ENCODE peak calls at places on chromosomes 2 and 18, in nine cellular contexts. K, E, D, G, V, A, Q, P and L are unnamed samples.

GRCh38 chr2:68320118-68320641 is 431 bp upstream of the CNRIP1 start:
- DNase-seq in E (no peak), Q (no peak), K (no peak), P (peak), V (no peak), D (peak), G (no peak), A (no peak), L (no peak)

GRCh38 chr2:74461187-74462053 is 3.2 kb downstream of the WBP1 start:
- DNase-seq in G (no peak), Q (no peak), A (no peak), V (no peak), K (no peak), E (no peak), P (no peak), D (no peak), L (no peak)

GRCh38 chr2:1227289-1227900 is 185.9 kb upstream of the TPO start:
- DNase-seq in P (no peak), Q (no peak), G (peak), K (no peak), V (no peak), A (no peak), E (no peak), D (no peak), L (no peak)

GRCh38 chr2:139968588-139968987 is 1188.4 kb upstream of the NXPH2 start:
- DNase-seq in D (no peak), V (no peak), P (no peak), G (no peak), Q (no peak), K (no peak), E (no peak), A (no peak), L (no peak)

GRCh38 chr18:8329186-8329771 is 280.0 kb upstream of the RAB12 start:
- DNase-seq in V (no peak), G (peak), Q (no peak), K (no peak), A (no peak), E (peak), D (no peak), P (no peak), L (no peak)

GRCh38 chr2:11997142-11997541 is 250.7 kb downstream of the LPIN1 start:
- DNase-seq in G (no peak), K (no peak), E (no peak), D (no peak), P (no peak), V (no peak), A (no peak), Q (no peak), L (no peak)

GRCh38 chr2:24972315-24972958 is 682 bp upstream of the DNAJC27 start:
- DNase-seq in Q (no peak), K (no peak), V (peak), D (no peak), E (no peak), P (peak), G (peak), A (no peak), L (no peak)

GRCh38 chr2:216569765-216570164 is 63.5 kb upstream of the IGFBP2 start:
- DNase-seq in V (no peak), E (no peak), A (no peak), G (no peak), K (no peak), D (peak), P (no peak), Q (no peak), L (no peak)

GRCh38 chr18:78049281-78049680 is 799.6 kb downstream of the GALR1 start:
- DNase-seq in G (no peak), E (no peak), P (no peak), V (no peak), A (no peak), D (no peak), K (no peak), Q (no peak), L (no peak)

GRCh38 chr2:67839668-67840067 is 223.1 kb downstream of the C1D start:
- DNase-seq in P (no peak), K (no peak), Q (no peak), D (no peak), V (no peak), E (no peak), G (peak), A (no peak), L (no peak)

GRCh38 chr18:10099539-10100140 is 185.8 kb downstream of the VAPA start:
- DNase-seq in D (no peak), P (no peak), E (no peak), G (no peak), Q (no peak), A (no peak), V (no peak), K (no peak), L (no peak)

GRCh38 chr2:205714789-205715411 is 32.6 kb downstream of the NRP2 start:
- DNase-seq in K (no peak), G (no peak), P (no peak), V (no peak), Q (no peak), D (no peak), E (no peak), A (peak), L (no peak)

GRCh38 chr2:203341741-203342310 is 13.6 kb downstream of the ABI2 start:
- DNase-seq in P (no peak), Q (no peak), D (no peak), G (peak), A (no peak), K (no peak), V (no peak), E (no peak), L (no peak)

GRCh38 chr18:50563376-50563775 is 3.5 kb downstream of the MAPK4 start:
- DNase-seq in K (no peak), V (no peak), A (no peak), E (no peak), D (no peak), Q (no peak), P (no peak), G (no peak), L (no peak)